ENCODE peak calls at places on chromosomes 6 and 20, in four cellular contexts. One of them, this sample, is unnamed.

GRCh38 chr20:61734733-61735502 is 330.8 kb downstream of the TAF4 start:
- DNase-seq in CD8-positive, alpha-beta T cell: no peak
- DNase-seq in prostate gland: no peak
- DNase-seq in MM.1S: no peak
- DNase-seq in this sample: no peak

GRCh38 chr6:112991912-112992311 is 644.8 kb downstream of the RFPL4B start:
- DNase-seq in CD8-positive, alpha-beta T cell: no peak
- DNase-seq in prostate gland: no peak
- DNase-seq in MM.1S: no peak
- DNase-seq in this sample: no peak

GRCh38 chr6:15427360-15428070 is 181.6 kb downstream of the JARID2 start:
- DNase-seq in CD8-positive, alpha-beta T cell: no peak
- DNase-seq in prostate gland: no peak
- DNase-seq in MM.1S: no peak
- DNase-seq in this sample: no peak

GRCh38 chr6:109055771-109056235 is 38.8 kb downstream of the SESN1 start:
- DNase-seq in CD8-positive, alpha-beta T cell: no peak
- DNase-seq in prostate gland: no peak
- DNase-seq in MM.1S: no peak
- DNase-seq in this sample: no peak

GRCh38 chr20:6674831-6675230 is 92.7 kb upstream of the BMP2 start:
- DNase-seq in CD8-positive, alpha-beta T cell: no peak
- DNase-seq in prostate gland: no peak
- DNase-seq in MM.1S: no peak
- DNase-seq in this sample: no peak

GRCh38 chr6:30828027-30828962 is 56.0 kb upstream of the DDR1 start:
- DNase-seq in CD8-positive, alpha-beta T cell: peak; percentile 74
- DNase-seq in prostate gland: peak; percentile 93
- DNase-seq in MM.1S: peak; percentile 58
- DNase-seq in this sample: no peak

GRCh38 chr6:141956046-141956761 is 176.5 kb upstream of the GJE1 start:
- DNase-seq in CD8-positive, alpha-beta T cell: no peak
- DNase-seq in prostate gland: no peak
- DNase-seq in MM.1S: no peak
- DNase-seq in this sample: no peak

GRCh38 chr6:110874880-110875547 is 429 bp downstream of the AMD1 start:
- DNase-seq in CD8-positive, alpha-beta T cell: peak; percentile 45
- DNase-seq in prostate gland: peak; percentile 25
- DNase-seq in MM.1S: peak; percentile 43
- DNase-seq in this sample: no peak

GRCh38 chr20:11051146-11051545 is 377.3 kb upstream of the JAG1 start:
- DNase-seq in CD8-positive, alpha-beta T cell: no peak
- DNase-seq in prostate gland: no peak
- DNase-seq in MM.1S: no peak
- DNase-seq in this sample: no peak

GRCh38 chr6:98764378-98764911 is 69.9 kb upstream of the POU3F2 start:
- DNase-seq in CD8-positive, alpha-beta T cell: no peak
- DNase-seq in prostate gland: no peak
- DNase-seq in MM.1S: peak; percentile 7
- DNase-seq in this sample: no peak

GRCh38 chr20:36605309-36606170 is at the start of gene RAB5IF:
- DNase-seq in CD8-positive, alpha-beta T cell: peak; percentile 100
- DNase-seq in prostate gland: peak; percentile 97
- DNase-seq in MM.1S: peak; percentile 99
- DNase-seq in this sample: peak; percentile 96

GRCh38 chr20:36604952-36605308 is 649 bp upstream of the RAB5IF start:
- DNase-seq in CD8-positive, alpha-beta T cell: peak; percentile 27
- DNase-seq in prostate gland: peak; percentile 7
- DNase-seq in MM.1S: peak; percentile 72
- DNase-seq in this sample: peak; percentile 79

GRCh38 chr20:36606171-36607116 is 865 bp downstream of the RAB5IF start:
- DNase-seq in CD8-positive, alpha-beta T cell: no peak
- DNase-seq in prostate gland: no peak
- DNase-seq in MM.1S: peak; percentile 39
- DNase-seq in this sample: no peak

GRCh38 chr20:36611625-36612024 is 6.0 kb downstream of the RAB5IF start:
- DNase-seq in CD8-positive, alpha-beta T cell: no peak
- DNase-seq in prostate gland: no peak
- DNase-seq in MM.1S: no peak
- DNase-seq in this sample: no peak

DNA sequence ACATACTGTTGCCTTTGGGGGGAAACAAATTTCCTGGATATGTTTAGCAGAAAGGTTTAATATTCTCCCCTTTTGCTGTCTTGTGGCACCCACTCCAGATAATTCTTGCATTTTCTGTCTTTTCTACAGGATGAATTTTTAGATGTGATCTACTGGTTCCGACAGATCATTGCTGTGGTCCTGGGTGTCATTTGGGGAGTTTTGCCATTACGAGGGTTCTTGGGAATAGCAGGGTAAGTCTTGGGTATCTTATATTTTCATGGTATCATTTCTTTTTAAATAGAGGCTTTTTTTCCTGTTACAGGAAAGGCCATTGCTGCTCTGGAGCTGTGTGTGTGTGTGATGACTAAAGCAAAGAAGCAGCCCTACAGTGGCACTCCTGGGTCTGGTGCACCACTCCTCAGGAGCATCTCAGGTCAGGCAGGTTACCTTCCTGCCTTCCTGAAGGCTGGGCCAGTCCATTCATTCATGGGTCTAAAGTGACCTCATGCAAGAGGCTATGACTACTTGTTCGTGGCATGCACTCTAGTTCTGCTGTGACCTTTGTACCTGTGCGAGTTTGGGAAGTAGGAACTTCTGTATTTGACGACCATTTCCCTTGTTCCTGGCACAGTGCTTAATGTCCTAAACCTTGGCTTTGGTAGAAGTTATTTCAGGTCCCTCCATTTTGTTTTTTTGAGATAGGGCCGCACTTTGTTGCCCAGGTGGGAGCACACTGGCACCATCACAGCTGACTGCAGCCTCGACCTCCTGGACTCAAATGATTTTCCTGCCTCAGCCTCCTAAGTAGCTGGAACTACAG is 2.2 kb downstream of the RAB5IF start:
- DNase-seq in CD8-positive, alpha-beta T cell: no peak
- DNase-seq in prostate gland: no peak
- DNase-seq in MM.1S: no peak
- DNase-seq in this sample: no peak
- H3K4me3 ChIP-seq in CD8-positive, alpha-beta T cell: no peak overlapping the region
- H3K4me3 ChIP-seq in prostate gland: no peak overlapping the region
- H3K4me3 ChIP-seq in MM.1S: peak overlapping the region; percentile 30
- H3K4me3 ChIP-seq in this sample: peak overlapping the region; percentile 93

GRCh38 chr6:122772724-122773123 is 6.8 kb upstream of the FABP7 start:
- DNase-seq in CD8-positive, alpha-beta T cell: no peak
- DNase-seq in prostate gland: no peak
- DNase-seq in MM.1S: no peak
- DNase-seq in this sample: no peak

GRCh38 chr6:122766256-122766655 is 13.3 kb upstream of the FABP7 start:
- DNase-seq in CD8-positive, alpha-beta T cell: no peak
- DNase-seq in prostate gland: no peak
- DNase-seq in MM.1S: no peak
- DNase-seq in this sample: no peak

GRCh38 chr6:122775975-122776374 is 3.5 kb upstream of the FABP7 start:
- DNase-seq in CD8-positive, alpha-beta T cell: no peak
- DNase-seq in prostate gland: no peak
- DNase-seq in MM.1S: no peak
- DNase-seq in this sample: no peak

DNA sequence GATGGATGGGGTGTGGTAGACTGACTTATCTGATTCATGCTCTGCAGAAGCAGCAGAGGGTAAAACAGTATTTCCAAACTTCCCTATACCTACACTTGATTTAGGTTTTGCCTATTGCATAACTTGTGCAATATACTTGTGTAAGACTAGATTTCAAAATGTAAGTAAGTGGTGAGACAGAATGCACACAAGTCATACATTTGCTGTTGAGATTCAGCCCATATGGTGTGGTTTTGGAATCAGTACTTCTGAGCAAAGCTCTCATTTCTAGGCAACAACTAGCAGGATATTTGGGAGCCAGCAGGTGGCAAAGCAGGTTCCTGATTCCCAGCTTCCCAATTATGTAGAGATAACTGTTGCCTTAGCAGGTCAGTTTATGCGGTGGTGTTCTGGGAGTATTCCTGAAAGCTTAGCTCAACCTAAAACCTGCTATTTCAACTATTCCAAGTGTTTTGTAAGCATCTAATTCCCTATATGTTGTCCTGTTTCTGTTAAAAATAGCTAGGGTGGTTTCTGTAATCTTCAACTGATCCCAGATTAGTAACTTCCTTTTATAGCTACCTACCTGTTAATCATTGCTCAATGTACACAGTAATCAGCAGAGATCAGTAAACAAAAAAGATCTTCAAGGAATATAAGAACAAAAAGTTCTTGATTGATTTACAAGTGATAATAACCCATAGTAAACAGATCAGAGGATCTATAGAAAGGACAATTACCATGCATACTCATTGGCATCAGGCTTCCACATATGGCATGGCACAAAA is 8.5 kb upstream of the FABP7 start:
- DNase-seq in CD8-positive, alpha-beta T cell: no peak
- DNase-seq in prostate gland: no peak
- DNase-seq in MM.1S: no peak
- DNase-seq in this sample: no peak
- TF ChIP-seq CTCF in CD8-positive, alpha-beta T cell: no peak
- TF ChIP-seq CTCF in prostate gland: no peak
- TF ChIP-seq CTCF in MM.1S: no peak
- TF ChIP-seq CTCF in this sample: no peak

GRCh38 chr6:27263886-27264285 is 16.4 kb downstream of the PRSS16 start:
- DNase-seq in CD8-positive, alpha-beta T cell: no peak
- DNase-seq in prostate gland: no peak
- DNase-seq in MM.1S: no peak
- DNase-seq in this sample: no peak

GRCh38 chr6:27260836-27261375 is 13.4 kb downstream of the PRSS16 start:
- DNase-seq in CD8-positive, alpha-beta T cell: no peak
- DNase-seq in prostate gland: no peak
- DNase-seq in MM.1S: no peak
- DNase-seq in this sample: no peak

GRCh38 chr6:27254566-27254965 is 7.1 kb downstream of the PRSS16 start:
- DNase-seq in CD8-positive, alpha-beta T cell: no peak
- DNase-seq in prostate gland: no peak
- DNase-seq in MM.1S: no peak
- DNase-seq in this sample: no peak

GRCh38 chr6:27255866-27256265 is 8.4 kb downstream of the PRSS16 start:
- DNase-seq in CD8-positive, alpha-beta T cell: no peak
- DNase-seq in prostate gland: no peak
- DNase-seq in MM.1S: no peak
- DNase-seq in this sample: no peak

DNA sequence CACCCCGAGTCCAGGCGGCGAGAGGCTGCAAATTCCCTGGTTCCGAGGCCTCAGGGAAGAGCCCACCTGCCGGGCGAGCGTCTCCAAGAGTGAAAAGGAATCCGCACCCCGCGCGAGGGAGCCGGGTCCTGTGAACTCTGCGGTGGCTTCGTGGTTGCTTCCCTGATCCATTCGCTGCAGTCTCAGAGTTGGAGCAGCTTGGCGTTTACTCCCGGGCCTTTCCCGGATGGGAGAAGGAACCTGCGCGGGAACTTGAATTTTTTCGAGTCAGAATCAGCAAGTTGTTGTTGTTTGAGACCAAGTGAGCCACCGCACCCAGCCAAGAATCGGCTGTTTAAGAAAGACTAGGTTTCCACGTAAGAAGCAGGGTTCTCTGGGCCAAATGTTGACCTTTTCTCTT is 12.8 kb downstream of the PRSS16 start:
- DNase-seq in CD8-positive, alpha-beta T cell: no peak
- DNase-seq in prostate gland: no peak
- DNase-seq in MM.1S: no peak
- DNase-seq in this sample: no peak
- H3K4me3 ChIP-seq in CD8-positive, alpha-beta T cell: no peak overlapping the region
- H3K4me3 ChIP-seq in prostate gland: no peak overlapping the region
- H3K4me3 ChIP-seq in MM.1S: no peak overlapping the region
- H3K4me3 ChIP-seq in this sample: no peak overlapping the region

GRCh38 chr6:43657221-43657802 is 12.5 kb downstream of the RSPH9 start:
- DNase-seq in CD8-positive, alpha-beta T cell: no peak
- DNase-seq in prostate gland: no peak
- DNase-seq in MM.1S: no peak
- DNase-seq in this sample: no peak

DNA sequence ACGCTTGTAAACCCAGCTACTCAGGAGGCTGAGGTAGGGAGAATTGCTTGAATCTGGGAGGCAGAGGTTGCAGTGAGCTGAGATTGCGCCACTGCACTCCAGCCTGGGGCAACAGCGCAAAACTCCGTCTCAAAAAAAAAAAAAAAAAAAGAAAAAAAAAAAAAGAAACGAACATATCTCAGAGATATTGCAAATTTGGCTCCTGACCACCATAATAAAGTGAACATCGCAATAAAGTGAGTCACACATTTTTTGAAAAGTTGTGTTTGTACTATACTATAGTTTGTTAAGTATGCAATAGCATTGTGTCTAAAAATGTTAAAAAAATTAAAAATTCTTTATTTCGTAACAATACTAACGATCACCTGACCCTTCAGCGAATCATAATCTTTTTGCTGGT is 13.3 kb downstream of the RSPH9 start:
- DNase-seq in CD8-positive, alpha-beta T cell: no peak
- DNase-seq in prostate gland: no peak
- DNase-seq in MM.1S: no peak
- DNase-seq in this sample: no peak
- TF ChIP-seq CTCF in CD8-positive, alpha-beta T cell: no peak
- TF ChIP-seq CTCF in prostate gland: no peak
- TF ChIP-seq CTCF in MM.1S: no peak
- TF ChIP-seq CTCF in this sample: no peak

GRCh38 chr6:6002809-6003333 is 3.9 kb downstream of the NRN1 start:
- DNase-seq in CD8-positive, alpha-beta T cell: no peak
- DNase-seq in prostate gland: no peak
- DNase-seq in MM.1S: no peak
- DNase-seq in this sample: no peak
- H3K4me3 ChIP-seq in CD8-positive, alpha-beta T cell: peak overlapping the region; percentile 5
- H3K4me3 ChIP-seq in prostate gland: peak overlapping the region; percentile 6
- H3K4me3 ChIP-seq in MM.1S: peak overlapping the region; percentile 67
- H3K4me3 ChIP-seq in this sample: peak overlapping the region; percentile 53

GRCh38 chr20:56205350-56205749 is 43.2 kb upstream of the MC3R start:
- DNase-seq in CD8-positive, alpha-beta T cell: no peak
- DNase-seq in prostate gland: peak; percentile 21
- DNase-seq in MM.1S: no peak
- DNase-seq in this sample: no peak

GRCh38 chr20:56200456-56200855 is 48.1 kb upstream of the MC3R start:
- DNase-seq in CD8-positive, alpha-beta T cell: no peak
- DNase-seq in prostate gland: no peak
- DNase-seq in MM.1S: no peak
- DNase-seq in this sample: no peak

GRCh38 chr20:56204206-56204605 is 44.3 kb upstream of the MC3R start:
- DNase-seq in CD8-positive, alpha-beta T cell: no peak
- DNase-seq in prostate gland: no peak
- DNase-seq in MM.1S: no peak
- DNase-seq in this sample: no peak

GRCh38 chr20:56207656-56208055 is 40.9 kb upstream of the MC3R start:
- DNase-seq in CD8-positive, alpha-beta T cell: no peak
- DNase-seq in prostate gland: no peak
- DNase-seq in MM.1S: no peak
- DNase-seq in this sample: no peak

DNA sequence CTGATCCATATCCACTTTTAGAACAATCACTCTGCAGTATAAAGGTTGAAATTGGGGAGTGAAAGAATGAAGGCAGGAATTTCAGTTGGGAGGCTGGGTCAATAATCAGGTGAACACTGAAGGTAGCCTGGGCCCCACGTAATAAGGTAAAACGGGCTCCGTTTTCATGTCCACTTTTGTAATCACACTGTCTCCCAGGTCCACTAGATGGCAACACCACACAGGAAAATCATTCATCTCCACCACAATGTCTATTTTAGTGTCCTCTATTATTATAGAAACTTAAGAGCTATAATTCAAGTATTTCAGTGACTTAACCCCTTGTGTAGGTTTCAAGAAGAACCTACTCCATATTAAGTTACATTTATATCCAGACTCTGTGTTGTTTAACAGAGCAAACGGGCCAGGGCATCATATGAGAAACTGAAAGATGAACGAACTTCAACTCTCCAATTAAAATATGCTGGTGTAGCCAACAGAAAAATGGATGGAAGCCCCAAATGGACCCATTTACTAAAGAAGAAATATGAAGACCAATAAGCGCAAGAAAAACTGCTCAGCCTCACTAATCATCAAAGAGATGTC is 45.9 kb upstream of the MC3R start:
- DNase-seq in CD8-positive, alpha-beta T cell: no peak
- DNase-seq in prostate gland: no peak
- DNase-seq in MM.1S: peak; percentile 12
- DNase-seq in this sample: no peak
- TF ChIP-seq CTCF in CD8-positive, alpha-beta T cell: no peak
- TF ChIP-seq CTCF in prostate gland: no peak
- TF ChIP-seq CTCF in MM.1S: peak; percentile 31
- TF ChIP-seq CTCF in this sample: peak; percentile 10

This sample was measured in GM12864.